ENCODE peak calls at places on chromosomes 4 and X, in ten cellular contexts. One of them, this sample, is unnamed.

GRCh38 chrX:73913580-73913979 is 350.6 kb downstream of the CHIC1 start:
- DNase-seq in hepatocyte: no peak
- DNase-seq in cardiac muscle cell: no peak
- DNase-seq in trophoblast cell: no peak
- DNase-seq in fibroblast of lung: peak; percentile 53
- DNase-seq in tibial artery: no peak
- DNase-seq in HFF-Myc: no peak
- DNase-seq in heart left ventricle: peak; percentile 16
- DNase-seq in GM23248: no peak
- DNase-seq in astrocyte of the spinal cord: peak; percentile 41
- DNase-seq in this sample: peak; percentile 25

GRCh38 chr4:20463176-20463430 is 211.4 kb downstream of the SLIT2 start:
- DNase-seq in hepatocyte: no peak
- DNase-seq in cardiac muscle cell: no peak
- DNase-seq in trophoblast cell: no peak
- DNase-seq in fibroblast of lung: no peak
- DNase-seq in tibial artery: no peak
- DNase-seq in HFF-Myc: no peak
- DNase-seq in heart left ventricle: no peak
- DNase-seq in GM23248: no peak
- DNase-seq in astrocyte of the spinal cord: no peak
- DNase-seq in this sample: no peak

GRCh38 chr4:100695039-100695654 is 177.3 kb upstream of the EMCN start:
- DNase-seq in hepatocyte: no peak
- DNase-seq in cardiac muscle cell: no peak
- DNase-seq in trophoblast cell: peak; percentile 13
- DNase-seq in fibroblast of lung: no peak
- DNase-seq in tibial artery: no peak
- DNase-seq in HFF-Myc: no peak
- DNase-seq in heart left ventricle: no peak
- DNase-seq in GM23248: no peak
- DNase-seq in astrocyte of the spinal cord: no peak
- DNase-seq in this sample: no peak

GRCh38 chrX:43741843-43742573 is 85.9 kb downstream of the MAOA start:
- DNase-seq in hepatocyte: no peak
- DNase-seq in cardiac muscle cell: no peak
- DNase-seq in trophoblast cell: peak; percentile 14
- DNase-seq in fibroblast of lung: peak; percentile 74
- DNase-seq in tibial artery: no peak
- DNase-seq in HFF-Myc: no peak
- DNase-seq in heart left ventricle: peak; percentile 20
- DNase-seq in GM23248: peak; percentile 50
- DNase-seq in astrocyte of the spinal cord: peak; percentile 33
- DNase-seq in this sample: no peak

GRCh38 chrX:3522016-3522690 is 175.7 kb upstream of the MXRA5 start:
- DNase-seq in hepatocyte: no peak
- DNase-seq in cardiac muscle cell: no peak
- DNase-seq in trophoblast cell: no peak
- DNase-seq in fibroblast of lung: peak; percentile 2
- DNase-seq in tibial artery: no peak
- DNase-seq in HFF-Myc: no peak
- DNase-seq in heart left ventricle: no peak
- DNase-seq in GM23248: peak; percentile 81
- DNase-seq in astrocyte of the spinal cord: peak; percentile 46
- DNase-seq in this sample: peak; percentile 58

GRCh38 chrX:67524950-67525691 is 18.7 kb upstream of the AR start:
- DNase-seq in hepatocyte: no peak
- DNase-seq in cardiac muscle cell: no peak
- DNase-seq in trophoblast cell: peak; percentile 25
- DNase-seq in fibroblast of lung: no peak
- DNase-seq in tibial artery: no peak
- DNase-seq in HFF-Myc: no peak
- DNase-seq in heart left ventricle: no peak
- DNase-seq in GM23248: no peak
- DNase-seq in astrocyte of the spinal cord: no peak
- DNase-seq in this sample: no peak

GRCh38 chr4:128288689-128289106 is 1.1 kb upstream of the PGRMC2 start:
- DNase-seq in hepatocyte: peak; percentile 40
- DNase-seq in cardiac muscle cell: no peak
- DNase-seq in trophoblast cell: peak; percentile 79
- DNase-seq in fibroblast of lung: peak; percentile 51
- DNase-seq in tibial artery: no peak
- DNase-seq in HFF-Myc: no peak
- DNase-seq in heart left ventricle: no peak
- DNase-seq in GM23248: no peak
- DNase-seq in astrocyte of the spinal cord: peak; percentile 53
- DNase-seq in this sample: no peak

GRCh38 chr4:2469192-2469984 is 482 bp downstream of the RNF4 start:
- DNase-seq in hepatocyte: peak; percentile 66
- DNase-seq in cardiac muscle cell: peak; percentile 62
- DNase-seq in trophoblast cell: peak; percentile 39
- DNase-seq in fibroblast of lung: peak; percentile 27
- DNase-seq in tibial artery: no peak
- DNase-seq in HFF-Myc: no peak
- DNase-seq in heart left ventricle: peak; percentile 34
- DNase-seq in GM23248: peak; percentile 63
- DNase-seq in astrocyte of the spinal cord: no peak
- DNase-seq in this sample: no peak

GRCh38 chrX:97756879-97757278 is 873.2 kb downstream of the RPA4 start:
- DNase-seq in hepatocyte: no peak
- DNase-seq in cardiac muscle cell: no peak
- DNase-seq in trophoblast cell: no peak
- DNase-seq in fibroblast of lung: no peak
- DNase-seq in tibial artery: no peak
- DNase-seq in HFF-Myc: no peak
- DNase-seq in heart left ventricle: no peak
- DNase-seq in GM23248: no peak
- DNase-seq in astrocyte of the spinal cord: no peak
- DNase-seq in this sample: no peak

GRCh38 chr4:139167774-139168444 is 9.1 kb downstream of the ELF2 start:
- DNase-seq in hepatocyte: peak; percentile 54
- DNase-seq in cardiac muscle cell: no peak
- DNase-seq in trophoblast cell: peak; percentile 91
- DNase-seq in fibroblast of lung: peak; percentile 62
- DNase-seq in tibial artery: no peak
- DNase-seq in HFF-Myc: no peak
- DNase-seq in heart left ventricle: no peak
- DNase-seq in GM23248: peak; percentile 75
- DNase-seq in astrocyte of the spinal cord: peak; percentile 30
- DNase-seq in this sample: no peak

GRCh38 chrX:16573781-16574180 is 76.2 kb upstream of the S100G start:
- DNase-seq in hepatocyte: no peak
- DNase-seq in cardiac muscle cell: no peak
- DNase-seq in trophoblast cell: peak; percentile 80
- DNase-seq in fibroblast of lung: peak; percentile 12
- DNase-seq in tibial artery: no peak
- DNase-seq in HFF-Myc: no peak
- DNase-seq in heart left ventricle: no peak
- DNase-seq in GM23248: peak; percentile 84
- DNase-seq in astrocyte of the spinal cord: peak; percentile 55
- DNase-seq in this sample: peak; percentile 53

GRCh38 chr4:87270144-87270543 is 49.7 kb upstream of the KLHL8 start:
- DNase-seq in hepatocyte: peak; percentile 60
- DNase-seq in cardiac muscle cell: peak; percentile 32
- DNase-seq in trophoblast cell: peak; percentile 3
- DNase-seq in fibroblast of lung: peak; percentile 70
- DNase-seq in tibial artery: no peak
- DNase-seq in HFF-Myc: peak; percentile 3
- DNase-seq in heart left ventricle: peak; percentile 11
- DNase-seq in GM23248: peak; percentile 64
- DNase-seq in astrocyte of the spinal cord: peak; percentile 51
- DNase-seq in this sample: peak; percentile 9

GRCh38 chrX:82585868-82586267 is 922.2 kb upstream of the POU3F4 start:
- DNase-seq in hepatocyte: no peak
- DNase-seq in cardiac muscle cell: no peak
- DNase-seq in trophoblast cell: no peak
- DNase-seq in fibroblast of lung: no peak
- DNase-seq in tibial artery: no peak
- DNase-seq in HFF-Myc: no peak
- DNase-seq in heart left ventricle: no peak
- DNase-seq in GM23248: no peak
- DNase-seq in astrocyte of the spinal cord: no peak
- DNase-seq in this sample: no peak

GRCh38 chr4:15809058-15809457 is 30.9 kb downstream of the CD38 start:
- DNase-seq in hepatocyte: no peak
- DNase-seq in cardiac muscle cell: no peak
- DNase-seq in trophoblast cell: peak; percentile 12
- DNase-seq in fibroblast of lung: no peak
- DNase-seq in tibial artery: no peak
- DNase-seq in HFF-Myc: no peak
- DNase-seq in heart left ventricle: no peak
- DNase-seq in GM23248: no peak
- DNase-seq in astrocyte of the spinal cord: no peak
- DNase-seq in this sample: no peak

GRCh38 chrX:152871260-152871659 is 26.6 kb upstream of the ZNF185 start:
- DNase-seq in hepatocyte: no peak
- DNase-seq in cardiac muscle cell: no peak
- DNase-seq in trophoblast cell: no peak
- DNase-seq in fibroblast of lung: no peak
- DNase-seq in tibial artery: no peak
- DNase-seq in HFF-Myc: no peak
- DNase-seq in heart left ventricle: no peak
- DNase-seq in GM23248: no peak
- DNase-seq in astrocyte of the spinal cord: no peak
- DNase-seq in this sample: no peak
- H3K4me3 ChIP-seq in hepatocyte: no peak overlapping the region
- H3K4me3 ChIP-seq in cardiac muscle cell: no peak overlapping the region
- H3K4me3 ChIP-seq in trophoblast cell: no peak overlapping the region
- H3K4me3 ChIP-seq in fibroblast of lung: no peak overlapping the region
- H3K4me3 ChIP-seq in tibial artery: no peak overlapping the region
- H3K4me3 ChIP-seq in HFF-Myc: no peak overlapping the region
- H3K4me3 ChIP-seq in heart left ventricle: no peak overlapping the region
- H3K4me3 ChIP-seq in GM23248: no peak overlapping the region
- H3K4me3 ChIP-seq in astrocyte of the spinal cord: no peak overlapping the region
- H3K4me3 ChIP-seq in this sample: no peak overlapping the region

GRCh38 chr4:825063-825968 is 613 bp downstream of the CPLX1 start:
- DNase-seq in hepatocyte: peak; percentile 68
- DNase-seq in cardiac muscle cell: peak; percentile 66
- DNase-seq in trophoblast cell: peak; percentile 4
- DNase-seq in fibroblast of lung: no peak
- DNase-seq in tibial artery: no peak
- DNase-seq in HFF-Myc: no peak
- DNase-seq in heart left ventricle: no peak
- DNase-seq in GM23248: peak; percentile 43
- DNase-seq in astrocyte of the spinal cord: no peak
- DNase-seq in this sample: no peak

GRCh38 chr4:823093-823760 is 2.7 kb downstream of the CPLX1 start:
- DNase-seq in hepatocyte: no peak
- DNase-seq in cardiac muscle cell: no peak
- DNase-seq in trophoblast cell: peak; percentile 13
- DNase-seq in fibroblast of lung: no peak
- DNase-seq in tibial artery: no peak
- DNase-seq in HFF-Myc: no peak
- DNase-seq in heart left ventricle: no peak
- DNase-seq in GM23248: no peak
- DNase-seq in astrocyte of the spinal cord: no peak
- DNase-seq in this sample: no peak

GRCh38 chr4:825969-826330 is at the start of gene CPLX1:
- DNase-seq in hepatocyte: peak; percentile 84
- DNase-seq in cardiac muscle cell: peak; percentile 72
- DNase-seq in trophoblast cell: peak; percentile 5
- DNase-seq in fibroblast of lung: no peak
- DNase-seq in tibial artery: no peak
- DNase-seq in HFF-Myc: no peak
- DNase-seq in heart left ventricle: no peak
- DNase-seq in GM23248: peak; percentile 67
- DNase-seq in astrocyte of the spinal cord: no peak
- DNase-seq in this sample: no peak

GRCh38 chr4:823761-824460 is 2.0 kb downstream of the CPLX1 start:
- DNase-seq in hepatocyte: no peak
- DNase-seq in cardiac muscle cell: no peak
- DNase-seq in trophoblast cell: no peak
- DNase-seq in fibroblast of lung: no peak
- DNase-seq in tibial artery: no peak
- DNase-seq in HFF-Myc: no peak
- DNase-seq in heart left ventricle: no peak
- DNase-seq in GM23248: no peak
- DNase-seq in astrocyte of the spinal cord: no peak
- DNase-seq in this sample: no peak

GRCh38 chr4:824461-825062 is 1.4 kb downstream of the CPLX1 start:
- DNase-seq in hepatocyte: no peak
- DNase-seq in cardiac muscle cell: no peak
- DNase-seq in trophoblast cell: no peak
- DNase-seq in fibroblast of lung: no peak
- DNase-seq in tibial artery: no peak
- DNase-seq in HFF-Myc: no peak
- DNase-seq in heart left ventricle: no peak
- DNase-seq in GM23248: no peak
- DNase-seq in astrocyte of the spinal cord: no peak
- DNase-seq in this sample: no peak
- H3K4me3 ChIP-seq in hepatocyte: no peak overlapping the region
- H3K4me3 ChIP-seq in cardiac muscle cell: no peak overlapping the region
- H3K4me3 ChIP-seq in trophoblast cell: no peak overlapping the region
- H3K4me3 ChIP-seq in fibroblast of lung: no peak overlapping the region
- H3K4me3 ChIP-seq in tibial artery: no peak overlapping the region
- H3K4me3 ChIP-seq in HFF-Myc: no peak overlapping the region
- H3K4me3 ChIP-seq in heart left ventricle: no peak overlapping the region
- H3K4me3 ChIP-seq in GM23248: no peak overlapping the region
- H3K4me3 ChIP-seq in astrocyte of the spinal cord: no peak overlapping the region
- H3K4me3 ChIP-seq in this sample: no peak overlapping the region

DNA sequence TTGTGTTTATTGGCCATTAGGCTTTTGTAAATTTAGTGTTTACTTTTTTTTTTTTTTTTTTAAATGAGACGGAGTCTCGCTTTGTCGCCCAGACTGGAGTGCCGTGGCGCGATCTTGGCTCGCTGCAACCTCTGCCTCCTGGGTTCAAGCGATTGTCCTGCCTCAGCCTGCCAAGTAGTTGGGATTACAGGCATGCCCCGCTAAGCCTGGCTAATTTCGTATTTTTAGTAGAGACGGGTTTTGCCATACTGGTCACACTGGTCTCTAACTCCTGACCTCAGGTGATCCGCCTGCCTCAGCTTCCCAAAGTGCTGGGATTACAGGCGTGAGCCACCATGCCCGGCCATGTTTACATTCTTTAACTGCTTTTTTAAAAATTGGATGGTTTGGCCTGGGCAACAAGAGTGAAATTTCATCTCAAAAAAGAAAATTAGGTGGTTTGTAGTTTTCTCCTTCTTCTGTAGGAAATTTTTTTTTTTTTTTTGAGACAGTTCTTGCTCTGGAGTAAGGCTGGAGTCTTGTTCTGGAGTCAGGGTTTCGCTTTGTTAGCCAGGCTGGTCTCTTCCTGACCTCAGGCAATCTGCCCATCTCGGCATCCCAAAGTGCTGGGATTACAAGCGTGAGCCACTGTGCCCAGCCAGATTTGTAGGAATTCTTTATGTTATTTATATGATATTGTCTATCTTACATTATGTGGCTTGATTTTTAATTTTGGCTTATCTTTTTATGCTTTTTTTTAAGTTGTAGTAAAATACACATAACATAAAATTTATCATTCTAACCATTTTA is 15.1 kb downstream of the UBE2K start:
- DNase-seq in hepatocyte: no peak
- DNase-seq in cardiac muscle cell: no peak
- DNase-seq in trophoblast cell: peak; percentile 56
- DNase-seq in fibroblast of lung: peak; percentile 31
- DNase-seq in tibial artery: peak; percentile 48
- DNase-seq in HFF-Myc: no peak
- DNase-seq in heart left ventricle: no peak
- DNase-seq in GM23248: no peak
- DNase-seq in astrocyte of the spinal cord: no peak
- DNase-seq in this sample: no peak
- H3K4me3 ChIP-seq in hepatocyte: no peak overlapping the region
- H3K4me3 ChIP-seq in cardiac muscle cell: no peak overlapping the region
- H3K4me3 ChIP-seq in trophoblast cell: no peak overlapping the region
- H3K4me3 ChIP-seq in fibroblast of lung: no peak overlapping the region
- H3K4me3 ChIP-seq in tibial artery: no peak overlapping the region
- H3K4me3 ChIP-seq in HFF-Myc: no peak overlapping the region
- H3K4me3 ChIP-seq in heart left ventricle: no peak overlapping the region
- H3K4me3 ChIP-seq in GM23248: no peak overlapping the region
- H3K4me3 ChIP-seq in astrocyte of the spinal cord: no peak overlapping the region
- H3K4me3 ChIP-seq in this sample: no peak overlapping the region

GRCh38 chrX:129959493-129959832 is 23.0 kb upstream of the BCORL1 start:
- DNase-seq in hepatocyte: peak; percentile 66
- DNase-seq in cardiac muscle cell: peak; percentile 59
- DNase-seq in trophoblast cell: peak; percentile 52
- DNase-seq in fibroblast of lung: no peak
- DNase-seq in tibial artery: no peak
- DNase-seq in HFF-Myc: no peak
- DNase-seq in heart left ventricle: no peak
- DNase-seq in GM23248: peak; percentile 66
- DNase-seq in astrocyte of the spinal cord: no peak
- DNase-seq in this sample: no peak
- H3K4me3 ChIP-seq in hepatocyte: no peak overlapping the region
- H3K4me3 ChIP-seq in cardiac muscle cell: no peak overlapping the region
- H3K4me3 ChIP-seq in trophoblast cell: no peak overlapping the region
- H3K4me3 ChIP-seq in fibroblast of lung: no peak overlapping the region
- H3K4me3 ChIP-seq in tibial artery: no peak overlapping the region
- H3K4me3 ChIP-seq in HFF-Myc: no peak overlapping the region
- H3K4me3 ChIP-seq in heart left ventricle: no peak overlapping the region
- H3K4me3 ChIP-seq in GM23248: no peak overlapping the region
- H3K4me3 ChIP-seq in astrocyte of the spinal cord: no peak overlapping the region
- H3K4me3 ChIP-seq in this sample: no peak overlapping the region